ENCODE peak calls at places on chromosomes 16 and 17, in nine cellular contexts. W is ovary; U is colonic mucosa; I is body of pancreas; Z is ascending aorta; P is lower lobe of right lung; G is CD8-positive, alpha-beta T cell; N is Peyer's patch; L is SJCRH30. D is an unnamed sample. For H3K27me3, the result is how much of the 10 kb centered on the place peaks cover.

GRCh38 chr17:65389956-65390355 is 171.5 kb downstream of the AXIN2 start:
- DNase-seq in W (no peak), U (no peak), I (no peak), Z (no peak), P (no peak), G (no peak), N (no peak), L (no peak), D (no peak)

GRCh38 chr17:50687200-50688066 is 20.3 kb downstream of the ANKRD40 start:
- DNase-seq in W (peak), U (no peak), I (peak), Z (no peak), P (no peak), G (no peak), N (no peak), L (peak), D (peak)

GRCh38 chr16:85363881-85364280 is 249.2 kb upstream of the GSE1 start:
- DNase-seq in W (no peak), U (no peak), I (no peak), Z (no peak), P (no peak), G (no peak), N (no peak), L (no peak), D (peak)

GRCh38 chr16:2829501-2830354 is at the start of gene ZG16B:
- DNase-seq in W (no peak), U (peak), I (no peak), Z (no peak), P (peak), G (no peak), N (no peak), L (no peak), D (no peak)

GRCh38 chr17:42002792-42003301 is 14.4 kb downstream of the DNAJC7 start:
- DNase-seq in W (no peak), U (no peak), I (no peak), Z (no peak), P (no peak), G (no peak), N (no peak), L (no peak), D (no peak)

GRCh38 chr16:68382296-68382718 is 66.0 kb downstream of the SMPD3 start:
- DNase-seq in W (no peak), U (peak), I (no peak), Z (no peak), P (peak), G (no peak), N (peak), L (no peak), D (no peak)

GRCh38 chr16:57778658-57779057 is 23.6 kb downstream of the KIFC3 start:
- DNase-seq in W (no peak), U (no peak), I (no peak), Z (no peak), P (no peak), G (no peak), N (no peak), L (no peak), D (no peak)

GRCh38 chr17:68733241-68734176 is 132.3 kb upstream of the FAM20A start:
- DNase-seq in W (peak), U (no peak), I (no peak), Z (no peak), P (no peak), G (no peak), N (no peak), L (peak), D (peak)

GRCh38 chr16:54050281-54051210 is 236.0 kb downstream of the IRX3 start:
- DNase-seq in W (no peak), U (no peak), I (no peak), Z (no peak), P (no peak), G (no peak), N (no peak), L (no peak), D (no peak)

GRCh38 chr16:10213748-10214147 is 31.5 kb upstream of the GRIN2A start:
- DNase-seq in W (no peak), U (no peak), I (no peak), Z (no peak), P (no peak), G (no peak), N (no peak), L (no peak), D (no peak)

GRCh38 chr17:77840156-77840555 is 118.3 kb upstream of the TNRC6C start:
- DNase-seq in W (no peak), U (no peak), I (peak), Z (peak), P (no peak), G (no peak), N (no peak), L (no peak), D (peak)

GRCh38 chr17:36069131-36069530 is 5.1 kb downstream of the CCL18 start:
- DNase-seq in W (no peak), U (no peak), I (no peak), Z (no peak), P (no peak), G (no peak), N (no peak), L (no peak), D (no peak)

GRCh38 chr16:84501077-84501735 is 3.3 kb downstream of the MEAK7 start:
- DNase-seq in W (no peak), U (no peak), I (peak), Z (no peak), P (no peak), G (no peak), N (no peak), L (no peak), D (no peak)

GRCh38 chr16:86680137-86680536 is 101.8 kb downstream of the FOXL1 start:
- DNase-seq in W (no peak), U (no peak), I (no peak), Z (peak), P (no peak), G (no peak), N (no peak), L (no peak), D (peak)

GRCh38 chr17:59155439-59156177 is at the start of gene PRR11:
- DNase-seq in W (peak), U (peak), I (peak), Z (peak), P (peak), G (peak), N (peak), L (peak), D (peak)

GRCh38 chr17:79952265-79952877 is 83.3 kb downstream of the TBC1D16 start:
- DNase-seq in W (peak), U (no peak), I (no peak), Z (no peak), P (peak), G (no peak), N (no peak), L (no peak), D (peak)

GRCh38 chr16:66960270-66960669 is 796 bp upstream of the CES3 start:
- DNase-seq in W (no peak), U (no peak), I (no peak), Z (no peak), P (no peak), G (no peak), N (no peak), L (no peak), D (no peak)

GRCh38 chr17:2259769-2260536 is 43.6 kb downstream of the SMG6 start:
- DNase-seq in W (no peak), U (no peak), I (no peak), Z (no peak), P (no peak), G (peak), N (peak), L (no peak), D (no peak)

GRCh38 chr16:66289051-66289680 is 77.3 kb upstream of the CDH5 start:
- DNase-seq in W (no peak), U (no peak), I (no peak), Z (no peak), P (no peak), G (no peak), N (no peak), L (peak), D (no peak)

GRCh38 chr17:71019699-71020098 is 850.4 kb downstream of the KCNJ2 start:
- DNase-seq in W (no peak), U (no peak), I (no peak), Z (no peak), P (no peak), G (no peak), N (no peak), L (no peak), D (no peak)

GRCh38 chr17:27506348-27507218 is 50.3 kb downstream of the KSR1 start:
- DNase-seq in W (no peak), U (no peak), I (no peak), Z (no peak), P (no peak), G (no peak), N (no peak), L (peak), D (no peak)

GRCh38 chr17:78670850-78671291 is 93.7 kb upstream of the DNAH17 start:
- DNase-seq in W (no peak), U (no peak), I (no peak), Z (no peak), P (no peak), G (no peak), N (no peak), L (no peak), D (no peak)

GRCh38 chr17:34852614-34853013 is 108.6 kb downstream of the CCT6B start:
- DNase-seq in W (no peak), U (no peak), I (no peak), Z (no peak), P (no peak), G (no peak), N (no peak), L (no peak), D (no peak)

GRCh38 chr16:79597277-79597676 is 3.3 kb downstream of the MAF start:
- DNase-seq in W (no peak), U (no peak), I (no peak), Z (no peak), P (no peak), G (no peak), N (no peak), L (no peak), D (no peak)

GRCh38 chr16:79580465-79581200 is 19.9 kb downstream of the MAF start:
- DNase-seq in W (no peak), U (no peak), I (no peak), Z (no peak), P (no peak), G (no peak), N (no peak), L (peak), D (no peak)

GRCh38 chr16:86929149-86929871 is 351.0 kb downstream of the FOXL1 start:
- DNase-seq in W (no peak), U (no peak), I (no peak), Z (peak), P (no peak), G (no peak), N (no peak), L (peak), D (peak)

GRCh38 chr16:79400462-79401149 is 199.9 kb downstream of the MAF start:
- DNase-seq in W (no peak), U (peak), I (no peak), Z (no peak), P (no peak), G (no peak), N (no peak), L (no peak), D (no peak)

GRCh38 chr17:81221842-81222619 is 734 bp downstream of the CEP131 start:
- DNase-seq in W (no peak), U (no peak), I (no peak), Z (no peak), P (no peak), G (no peak), N (no peak), L (no peak), D (peak)

GRCh38 chr16:48542020-48542473 is 67.9 kb downstream of the N4BP1 start:
- DNase-seq in W (peak), U (peak), I (no peak), Z (peak), P (peak), G (no peak), N (no peak), L (no peak), D (peak)

GRCh38 chr16:83932955-83933673 is 19.9 kb upstream of the OSGIN1 start:
- DNase-seq in W (no peak), U (no peak), I (no peak), Z (no peak), P (no peak), G (no peak), N (no peak), L (peak), D (peak)

GRCh38 chr17:9696279-9697044 is 51.1 kb downstream of the USP43 start:
- DNase-seq in W (no peak), U (no peak), I (no peak), Z (no peak), P (no peak), G (no peak), N (no peak), L (no peak), D (no peak)

GRCh38 chr17:4187076-4187475 is 44.1 kb downstream of the CYB5D2 start:
- DNase-seq in W (peak), U (no peak), I (no peak), Z (no peak), P (no peak), G (no peak), N (no peak), L (no peak), D (peak)

GRCh38 chr16:67641779-67642708 is 2.9 kb upstream of the CARMIL2 start:
- DNase-seq in W (no peak), U (no peak), I (peak), Z (peak), P (peak), G (no peak), N (no peak), L (no peak), D (peak)

GRCh38 chr17:72139213-72139612 is 18.4 kb downstream of the SOX9 start:
- DNase-seq in W (no peak), U (no peak), I (no peak), Z (no peak), P (no peak), G (no peak), N (no peak), L (no peak), D (no peak)

GRCh38 chr17:47291242-47291873 is 32.4 kb upstream of the EFCAB13 start:
- DNase-seq in W (no peak), U (no peak), I (no peak), Z (no peak), P (no peak), G (no peak), N (no peak), L (no peak), D (no peak)

GRCh38 chr17:74738051-74738996 is 1.3 kb downstream of the RAB37 start:
- DNase-seq in W (no peak), U (peak), I (no peak), Z (no peak), P (no peak), G (peak), N (peak), L (peak), D (no peak)

GRCh38 chr17:75633484-75634375 is 496 bp downstream of the SMIM5 start:
- DNase-seq in W (peak), U (peak), I (peak), Z (peak), P (peak), G (peak), N (peak), L (peak), D (peak)

GRCh38 chr17:73533801-73534574 is 110.3 kb downstream of the SDK2 start:
- DNase-seq in W (no peak), U (no peak), I (no peak), Z (no peak), P (no peak), G (no peak), N (no peak), L (no peak), D (no peak)

GRCh38 chr17:58006924-58007780 is at the start of gene SRSF1:
- DNase-seq in W (peak), U (peak), I (peak), Z (peak), P (peak), G (peak), N (peak), L (peak), D (peak)

GRCh38 chr17:58006563-58006923 is 503 bp downstream of the SRSF1 start:
- DNase-seq in W (peak), U (peak), I (peak), Z (peak), P (peak), G (peak), N (peak), L (peak), D (peak)

GRCh38 chr17:58005728-58006562 is 1.1 kb downstream of the SRSF1 start:
- DNase-seq in W (no peak), U (no peak), I (no peak), Z (no peak), P (no peak), G (no peak), N (no peak), L (no peak), D (no peak)

GRCh38 chr17:58004060-58004459 is 3.0 kb downstream of the SRSF1 start:
- DNase-seq in W (no peak), U (no peak), I (no peak), Z (no peak), P (no peak), G (no peak), N (no peak), L (no peak), D (no peak)

DNA sequence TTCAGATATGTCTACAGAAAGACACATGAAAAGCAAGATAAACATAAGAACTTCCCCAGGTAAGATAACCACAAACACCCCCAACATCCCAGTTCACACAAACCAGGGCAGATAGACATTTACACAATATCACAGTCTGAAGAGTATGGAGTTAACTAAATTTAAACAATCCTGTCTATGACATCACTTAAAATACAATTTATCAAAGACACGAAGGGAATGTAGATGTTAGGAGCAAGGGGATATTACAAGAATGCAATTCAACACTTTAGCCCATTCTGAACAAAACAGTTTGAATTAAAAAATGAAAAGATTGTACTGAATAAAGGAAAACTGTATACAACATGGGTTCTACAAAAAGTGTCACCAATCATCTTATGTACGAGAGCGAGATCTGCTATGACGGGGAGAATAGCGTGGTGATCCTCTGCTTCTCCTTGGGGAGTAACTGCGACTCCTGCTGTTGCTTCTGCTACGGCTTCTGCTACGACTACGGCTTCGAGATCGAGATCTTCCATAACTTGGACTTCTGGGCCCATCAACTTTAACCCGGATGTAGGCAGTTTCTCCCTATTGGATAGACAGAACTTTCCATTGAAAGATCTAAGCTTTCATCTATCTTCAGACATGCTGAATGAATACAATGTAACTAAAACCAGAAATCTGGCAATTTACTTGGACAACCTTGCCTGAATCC is 1.9 kb downstream of the SRSF1 start:
- DNase-seq in W (no peak), U (peak), I (no peak), Z (no peak), P (no peak), G (no peak), N (no peak), L (no peak), D (no peak)
- H3K27ac ChIP-seq in W (no peak), U (peak), I (no peak), Z (peak), P (peak), G (no peak), N (no peak), L (no peak), D (no peak)

GRCh38 chr16:81796035-81796434 is 16.9 kb downstream of the PLCG2 start:
- DNase-seq in W (no peak), U (no peak), I (no peak), Z (no peak), P (no peak), G (no peak), N (peak), L (no peak), D (no peak)

GRCh38 chr16:81796585-81797346 is 17.7 kb downstream of the PLCG2 start:
- DNase-seq in W (no peak), U (no peak), I (no peak), Z (no peak), P (no peak), G (no peak), N (no peak), L (no peak), D (no peak)

GRCh38 chr16:81797443-81797842 is 18.4 kb downstream of the PLCG2 start:
- DNase-seq in W (no peak), U (no peak), I (no peak), Z (no peak), P (peak), G (no peak), N (peak), L (no peak), D (no peak)

GRCh38 chr16:81799138-81799504 is 20.0 kb downstream of the PLCG2 start:
- DNase-seq in W (no peak), U (no peak), I (no peak), Z (no peak), P (no peak), G (no peak), N (no peak), L (no peak), D (no peak)

GRCh38 chr16:81798311-81799137 is 19.4 kb downstream of the PLCG2 start:
- DNase-seq in W (no peak), U (no peak), I (no peak), Z (no peak), P (peak), G (no peak), N (peak), L (no peak), D (peak)
- H3K4me3 ChIP-seq in W (no peak), U (no peak), I (no peak), Z (no peak), P (no peak), G (no peak), N (no peak), L (no peak), D (no peak)

DNA sequence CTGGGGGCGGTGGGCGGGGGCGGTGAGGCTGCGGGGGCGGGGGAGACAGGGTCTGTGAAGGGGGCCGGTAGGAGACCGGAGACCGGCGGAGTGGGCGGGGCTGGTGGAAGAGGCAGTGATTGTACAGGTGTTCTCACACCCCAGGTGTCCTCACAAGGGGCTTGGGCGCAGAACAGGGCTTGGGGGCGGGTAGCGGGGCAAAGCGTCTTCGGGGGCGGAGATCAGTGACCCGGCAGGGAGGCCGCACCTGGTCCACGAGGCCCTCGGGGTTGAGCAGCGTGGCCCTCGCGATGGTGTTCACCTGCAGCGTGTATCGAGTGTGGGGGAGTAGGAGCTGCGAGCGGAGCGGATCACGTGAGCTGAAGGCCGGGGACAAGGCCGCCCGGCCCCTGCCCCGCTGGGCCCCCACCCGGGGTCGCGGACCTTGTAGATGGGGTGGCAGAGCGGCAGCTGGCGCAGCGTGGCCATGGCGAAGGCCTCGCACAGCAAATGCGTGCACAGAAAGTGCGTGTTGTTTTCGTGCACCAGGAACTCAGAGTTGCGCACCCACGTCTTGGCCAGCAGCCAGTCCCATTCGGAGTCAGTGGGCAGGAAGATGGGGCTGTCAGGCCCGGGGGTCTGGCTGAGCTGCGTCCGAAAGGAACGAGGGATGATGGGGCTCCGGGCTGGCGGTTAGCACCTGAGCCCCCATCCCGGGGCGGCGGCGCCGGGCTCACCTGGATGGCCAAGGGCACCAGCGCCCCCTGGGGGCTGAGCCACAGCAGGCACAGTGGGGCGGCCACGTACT is 8.5 kb downstream of the ALOXE3 start:
- DNase-seq in W (peak), U (peak), I (peak), Z (peak), P (peak), G (peak), N (peak), L (no peak), D (peak)
- H3K27me3 ChIP-seq in W (under half), U (under half), I (under half), Z (under half), P (half or more), G (under half), N (under half), L (under half), D (under half)

GRCh38 chr17:43545383-43545632 is 832 bp downstream of the ETV4 start:
- DNase-seq in W (no peak), U (no peak), I (peak), Z (no peak), P (no peak), G (peak), N (no peak), L (no peak), D (no peak)

GRCh38 chr17:43548689-43549379 is 2.7 kb upstream of the ETV4 start:
- DNase-seq in W (no peak), U (no peak), I (no peak), Z (no peak), P (no peak), G (no peak), N (no peak), L (no peak), D (no peak)

GRCh38 chr17:43547659-43548256 is 1.6 kb upstream of the ETV4 start:
- DNase-seq in W (no peak), U (no peak), I (no peak), Z (no peak), P (no peak), G (no peak), N (no peak), L (no peak), D (no peak)

GRCh38 chr17:43547189-43547550 is 1.0 kb upstream of the ETV4 start:
- DNase-seq in W (no peak), U (no peak), I (no peak), Z (no peak), P (no peak), G (no peak), N (no peak), L (no peak), D (no peak)

GRCh38 chr17:43546317-43547188 is at the start of gene ETV4:
- DNase-seq in W (peak), U (peak), I (peak), Z (peak), P (peak), G (peak), N (peak), L (peak), D (peak)
- H3K27ac ChIP-seq in W (no peak), U (no peak), I (peak), Z (no peak), P (no peak), G (no peak), N (peak), L (peak), D (no peak)

GRCh38 chr17:19369846-19370492 is 7.4 kb upstream of the B9D1 start:
- DNase-seq in W (peak), U (peak), I (peak), Z (no peak), P (no peak), G (peak), N (no peak), L (no peak), D (peak)
- H3K4me3 ChIP-seq in W (no peak), U (no peak), I (no peak), Z (no peak), P (no peak), G (no peak), N (no peak), L (no peak), D (no peak)

D was measured in right cardiac atrium.